ENCODE peak calls at places on chromosome 2, in seven cellular contexts. Y is T-helper 9 cell; X is glutamatergic neuron; G is activated naive CD4-positive, alpha-beta T cell; A is stimulated activated naive CD4-positive, alpha-beta T cell; Q is neural crest cell; L is cardiac muscle cell. M is an unnamed sample.
A peak's percentile ranks its signal among the peaks of the same experiment; 100 is the strongest.

GRCh38 chr2:238644095-238645081 is 203.5 kb upstream of the TWIST2 start:
- DNase-seq in Y (no peak), X (no peak), G (no peak), A (no peak), Q (no peak), L (no peak), M (peak; percentile 46)

GRCh38 chr2:16635796-16636699 is 29.6 kb downstream of the CYRIA start:
- DNase-seq in Y (no peak), X (no peak), G (no peak), A (no peak), Q (no peak), L (peak; percentile 13), M (no peak)

GRCh38 chr2:231380307-231380706 is 15.2 kb upstream of the B3GNT7 start:
- DNase-seq in Y (no peak), X (no peak), G (no peak), A (no peak), Q (no peak), L (no peak), M (no peak)

GRCh38 chr2:80351229-80351628 is 46.7 kb upstream of the LRRTM1 start:
- DNase-seq in Y (no peak), X (no peak), G (no peak), A (no peak), Q (no peak), L (no peak), M (no peak)

GRCh38 chr2:1748741-1749488 is 4.6 kb upstream of the PXDN start:
- DNase-seq in Y (no peak), X (no peak), G (no peak), A (no peak), Q (no peak), L (no peak), M (no peak)

GRCh38 chr2:121541495-121541894 is 10.8 kb downstream of the RNU4ATAC start:
- DNase-seq in Y (no peak), X (no peak), G (no peak), A (no peak), Q (no peak), L (no peak), M (no peak)

GRCh38 chr2:42835577-42836371 is 43.4 kb upstream of the HAAO start:
- DNase-seq in Y (no peak), X (no peak), G (no peak), A (no peak), Q (no peak), L (no peak), M (peak; percentile 92)

GRCh38 chr2:168169097-168169745 is 78.2 kb downstream of the STK39 start:
- DNase-seq in Y (no peak), X (no peak), G (no peak), A (no peak), Q (no peak), L (no peak), M (no peak)

GRCh38 chr2:102190425-102191107 is 3.7 kb downstream of the IL1RL2 start:
- DNase-seq in Y (no peak), X (no peak), G (no peak), A (no peak), Q (no peak), L (no peak), M (no peak)

GRCh38 chr2:239927424-239927981 is 97.6 kb downstream of the NDUFA10 start:
- DNase-seq in Y (peak; percentile 56), X (no peak), G (peak; percentile 17), A (no peak), Q (no peak), L (no peak), M (peak; percentile 82)

GRCh38 chr2:26840937-26841610 is 6.9 kb upstream of the DPYSL5 start:
- DNase-seq in Y (no peak), X (no peak), G (no peak), A (no peak), Q (no peak), L (no peak), M (no peak)

GRCh38 chr2:54613794-54614257 is 109.6 kb upstream of the EML6 start:
- DNase-seq in Y (no peak), X (no peak), G (no peak), A (no peak), Q (no peak), L (no peak), M (peak; percentile 92)

GRCh38 chr2:236393101-236393500 is 128.9 kb upstream of the ASB18 start:
- DNase-seq in Y (no peak), X (no peak), G (no peak), A (no peak), Q (no peak), L (no peak), M (no peak)

GRCh38 chr2:203737360-203737759 is 30.9 kb downstream of the CD28 start:
- DNase-seq in Y (no peak), X (no peak), G (no peak), A (no peak), Q (no peak), L (no peak), M (no peak)

GRCh38 chr2:82792316-82792715 is 1666.8 kb downstream of the SUCLG1 start:
- DNase-seq in Y (no peak), X (no peak), G (no peak), A (no peak), Q (no peak), L (no peak), M (no peak)

GRCh38 chr2:108924444-108925251 is 64.4 kb downstream of the EDAR start:
- DNase-seq in Y (no peak), X (no peak), G (no peak), A (no peak), Q (no peak), L (no peak), M (no peak)

GRCh38 chr2:7691961-7692656 is 774.9 kb downstream of the RNF144A start:
- DNase-seq in Y (no peak), X (no peak), G (no peak), A (no peak), Q (no peak), L (no peak), M (no peak)

GRCh38 chr2:167487728-167488127 is 599.4 kb downstream of the XIRP2 start:
- DNase-seq in Y (no peak), X (no peak), G (no peak), A (no peak), Q (no peak), L (no peak), M (no peak)

GRCh38 chr2:109703076-109703475 is 88.9 kb downstream of the SOWAHC start:
- DNase-seq in Y (no peak), X (no peak), G (no peak), A (no peak), Q (no peak), L (no peak), M (no peak)

GRCh38 chr2:54522624-54523281 is 66.6 kb downstream of the SPTBN1 start:
- DNase-seq in Y (peak; percentile 46), X (no peak), G (peak; percentile 52), A (peak; percentile 60), Q (peak; percentile 9), L (peak; percentile 69), M (peak; percentile 55)

GRCh38 chr2:68103656-68104055 is 40.9 kb upstream of the C1D start:
- DNase-seq in Y (no peak), X (no peak), G (no peak), A (no peak), Q (no peak), L (no peak), M (no peak)

GRCh38 chr2:52639692-52640091 is 1127.9 kb upstream of the CHAC2 start:
- DNase-seq in Y (no peak), X (no peak), G (no peak), A (no peak), Q (no peak), L (no peak), M (no peak)

GRCh38 chr2:240962371-240963064 is 35.9 kb upstream of the SNED1 start:
- DNase-seq in Y (no peak), X (peak; percentile 27), G (no peak), A (no peak), Q (no peak), L (no peak), M (peak; percentile 74)